ENCODE peak calls at places on chromosomes 13 and 19, in four cellular contexts. Y, L, N and J are unnamed samples.

GRCh38 chr19:13505761-13506549 is at the start of gene CACNA1A:
- DNase-seq in Y (no peak), L (no peak), N (peak), J (no peak)

GRCh38 chr13:62119739-62120700 is 704.4 kb upstream of the PCDH20 start:
- DNase-seq in Y (no peak), L (no peak), N (no peak), J (no peak)

GRCh38 chr19:58392945-58393724 is 2.3 kb upstream of the RNF225 start:
- DNase-seq in Y (no peak), L (no peak), N (no peak), J (no peak)

GRCh38 chr13:54636231-54636630 is 1607.6 kb downstream of the OLFM4 start:
- DNase-seq in L (no peak), N (no peak), Y (no peak), J (no peak)

GRCh38 chr19:6828698-6829633 is 56.5 kb downstream of the VAV1 start:
- DNase-seq in N (no peak), L (no peak), Y (peak), J (peak)

GRCh38 chr13:20714161-20714560 is 10.7 kb downstream of the IL17D start:
- DNase-seq in N (no peak), Y (no peak), L (no peak), J (no peak)

GRCh38 chr13:85377783-85378182 is 421.4 kb downstream of the SLITRK6 start:
- DNase-seq in Y (no peak), L (no peak), N (no peak), J (no peak)

GRCh38 chr19:47229674-47230121 is 1.3 kb downstream of the BBC3 start:
- DNase-seq in Y (no peak), L (no peak), N (no peak), J (peak)

GRCh38 chr19:48400018-48400742 is 6.7 kb downstream of the GRIN2D start:
- DNase-seq in Y (no peak), L (peak), N (peak), J (peak)

GRCh38 chr19:48396871-48397176 is 3.4 kb downstream of the GRIN2D start:
- DNase-seq in N (no peak), L (no peak), Y (no peak), J (no peak)

GRCh38 chr19:48397636-48398328 is 4.3 kb downstream of the GRIN2D start:
- DNase-seq in N (no peak), Y (no peak), L (no peak), J (peak)

GRCh38 chr19:48397263-48397635 is 3.8 kb downstream of the GRIN2D start:
- DNase-seq in N (no peak), L (no peak), Y (no peak), J (no peak)

DNA sequence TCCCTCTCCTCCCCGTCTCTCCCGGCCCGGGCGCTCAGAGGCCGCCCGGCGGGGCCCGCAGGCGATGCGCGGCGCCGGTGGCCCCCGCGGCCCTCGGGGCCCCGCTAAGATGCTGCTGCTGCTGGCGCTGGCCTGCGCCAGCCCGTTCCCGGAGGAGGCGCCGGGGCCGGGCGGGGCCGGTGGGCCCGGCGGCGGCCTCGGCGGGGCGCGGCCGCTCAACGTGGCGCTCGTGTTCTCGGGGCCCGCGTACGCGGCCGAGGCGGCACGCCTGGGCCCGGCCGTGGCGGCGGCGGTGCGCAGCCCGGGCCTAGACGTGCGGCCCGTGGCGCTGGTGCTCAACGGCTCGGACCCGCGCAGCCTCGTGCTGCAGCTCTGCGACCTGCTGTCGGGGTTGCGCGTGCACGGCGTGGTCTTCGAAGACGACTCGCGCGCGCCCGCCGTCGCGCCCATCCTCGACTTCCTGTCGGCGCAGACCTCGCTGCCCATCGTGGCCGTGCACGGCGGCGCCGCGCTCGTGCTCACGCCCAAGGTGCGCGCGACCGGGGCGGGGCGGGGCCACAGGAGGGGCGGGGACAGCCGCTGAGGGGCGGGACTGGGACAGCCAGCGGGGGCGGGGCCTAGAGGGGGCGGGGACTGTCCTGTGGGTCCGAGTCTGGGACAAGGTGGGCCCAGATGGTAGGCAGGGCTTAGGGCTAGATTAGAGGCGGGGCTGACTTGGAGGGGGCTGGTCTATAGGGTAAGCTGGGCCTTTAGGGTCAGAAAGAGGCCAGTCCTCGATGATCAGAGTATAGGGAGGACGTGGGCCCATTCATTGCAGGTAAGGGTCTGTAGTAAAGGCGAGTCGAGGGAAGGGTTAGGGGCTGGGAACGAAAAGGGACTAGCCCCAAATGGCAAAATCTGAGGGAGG is 5.1 kb downstream of the GRIN2D start:
- DNase-seq in L (peak), Y (no peak), N (peak), J (peak)
- TF ChIP-seq HDAC6 in L (no peak), Y (no peak), N (no peak), J (no peak)

GRCh38 chr13:23050126-23050525 is 130.7 kb upstream of the SGCG start:
- DNase-seq in Y (no peak), L (no peak), N (no peak), J (no peak)
- TF ChIP-seq HDAC6 in Y (no peak), L (no peak), N (no peak), J (no peak)

GRCh38 chr19:39825531-39826076 is 8.4 kb downstream of the DYRK1B start:
- DNase-seq in L (no peak), Y (no peak), N (no peak), J (no peak)

GRCh38 chr19:39826311-39826945 is 7.5 kb downstream of the DYRK1B start:
- DNase-seq in N (no peak), Y (no peak), L (no peak), J (no peak)

GRCh38 chr19:39824143-39825092 is 9.5 kb downstream of the DYRK1B start:
- DNase-seq in N (peak), Y (peak), L (peak), J (no peak)

GRCh38 chr19:39823693-39824092 is 10.3 kb downstream of the DYRK1B start:
- DNase-seq in L (no peak), N (no peak), Y (no peak), J (no peak)

DNA sequence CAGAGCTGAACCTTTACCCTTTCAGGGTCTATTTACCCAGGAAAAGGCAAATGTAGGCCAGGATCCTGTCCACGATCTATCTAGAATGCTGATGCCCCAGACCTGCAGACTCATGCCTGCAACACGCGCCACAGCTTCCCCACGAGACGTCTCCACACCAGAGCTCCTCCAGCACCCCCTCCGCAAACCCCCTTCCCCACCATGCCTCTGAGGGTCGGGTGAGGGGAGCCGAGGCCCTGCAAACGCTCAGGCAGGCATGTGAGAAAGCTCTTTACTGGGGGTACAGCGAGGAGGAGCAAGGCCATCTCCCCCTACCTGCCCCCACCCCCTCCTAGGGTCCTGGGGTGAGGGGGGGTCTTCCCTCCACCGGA is 8.9 kb downstream of the DYRK1B start:
- DNase-seq in N (no peak), L (no peak), Y (no peak), J (no peak)
- TF ChIP-seq HDAC6 in N (no peak), L (no peak), Y (no peak), J (no peak)

DNA sequence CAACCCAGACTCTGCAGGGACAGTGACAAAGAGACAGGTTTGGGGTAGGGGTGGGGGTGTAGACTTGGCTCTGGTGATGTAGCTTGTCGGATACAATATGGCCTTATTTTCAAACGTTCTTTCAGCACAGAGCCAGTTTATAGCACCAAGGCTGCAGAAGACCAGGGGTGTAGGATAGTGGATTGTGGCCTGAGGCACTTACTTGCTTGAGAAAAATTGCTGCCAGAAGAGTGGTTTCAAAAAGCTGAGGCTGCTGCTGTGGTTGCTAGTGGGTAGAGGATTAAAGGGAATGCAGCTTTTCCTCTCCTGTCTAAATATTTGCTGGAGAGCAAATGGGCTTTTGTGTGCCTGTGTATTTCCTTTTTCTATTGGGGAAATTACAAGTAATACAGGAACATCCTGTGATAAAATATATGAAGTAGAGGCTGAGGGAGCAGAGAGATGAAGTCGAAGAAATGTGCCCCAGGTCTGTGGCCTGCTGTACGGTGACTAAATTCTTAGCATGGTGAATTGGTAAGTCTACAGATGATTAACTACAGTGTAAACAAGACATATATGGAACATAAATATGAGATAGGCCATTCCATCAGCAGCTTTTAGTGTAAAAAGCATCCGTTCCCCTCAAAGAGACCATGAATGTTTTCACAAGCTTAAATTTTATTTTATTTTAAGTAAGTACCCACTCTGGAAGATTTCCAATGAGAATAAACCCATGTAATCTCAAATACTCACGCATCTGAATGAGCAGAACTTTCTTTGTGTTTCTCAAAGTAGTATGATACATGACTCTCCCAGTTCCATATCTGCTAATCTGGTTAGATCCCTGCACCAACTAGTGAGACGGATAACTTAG is 112.9 kb downstream of the LRCH1 start:
- DNase-seq in L (peak), N (no peak), Y (no peak), J (no peak)
- TF ChIP-seq HDAC6 in L (no peak), N (no peak), Y (no peak), J (no peak)

GRCh38 chr19:11499327-11499726 is 6.3 kb downstream of the ZNF653 start:
- DNase-seq in L (no peak), Y (no peak), N (no peak), J (no peak)

GRCh38 chr19:11495481-11495880 is 10.2 kb downstream of the ZNF653 start:
- DNase-seq in Y (no peak), L (no peak), N (no peak), J (no peak)

GRCh38 chr19:11494634-11495285 is 10.9 kb downstream of the ZNF653 start:
- DNase-seq in Y (no peak), N (no peak), L (no peak), J (no peak)

GRCh38 chr19:11495885-11496284 is 9.8 kb downstream of the ZNF653 start:
- DNase-seq in Y (no peak), L (no peak), N (no peak), J (no peak)

GRCh38 chr19:11496391-11497163 is 9.1 kb downstream of the ZNF653 start:
- DNase-seq in Y (no peak), L (peak), N (peak), J (peak)
- TF ChIP-seq HDAC6 in Y (no peak), L (no peak), N (no peak), J (no peak)

DNA sequence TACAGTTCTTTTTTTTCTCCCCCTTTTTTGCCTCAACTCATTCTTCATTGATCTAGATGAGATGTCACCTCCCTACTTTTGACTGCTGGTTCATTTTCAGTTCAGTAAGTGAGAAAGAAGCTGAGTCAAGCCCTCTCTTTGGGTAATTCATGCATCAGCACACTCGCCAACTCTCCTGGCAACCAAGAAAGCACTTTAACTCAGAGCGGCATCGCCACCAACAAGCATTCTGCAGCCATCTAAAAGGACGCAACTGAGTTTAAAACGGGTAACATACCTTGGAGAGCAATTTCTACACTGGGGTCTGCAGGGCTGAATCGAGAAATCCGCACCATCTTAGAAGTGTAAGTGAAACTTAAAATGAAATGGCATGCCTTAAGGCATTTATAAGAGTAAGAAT is 338.2 kb downstream of the ENOX1 start:
- DNase-seq in N (no peak), L (no peak), Y (no peak), J (no peak)
- TF ChIP-seq HDAC6 in N (no peak), L (no peak), Y (no peak), J (no peak)

DNA sequence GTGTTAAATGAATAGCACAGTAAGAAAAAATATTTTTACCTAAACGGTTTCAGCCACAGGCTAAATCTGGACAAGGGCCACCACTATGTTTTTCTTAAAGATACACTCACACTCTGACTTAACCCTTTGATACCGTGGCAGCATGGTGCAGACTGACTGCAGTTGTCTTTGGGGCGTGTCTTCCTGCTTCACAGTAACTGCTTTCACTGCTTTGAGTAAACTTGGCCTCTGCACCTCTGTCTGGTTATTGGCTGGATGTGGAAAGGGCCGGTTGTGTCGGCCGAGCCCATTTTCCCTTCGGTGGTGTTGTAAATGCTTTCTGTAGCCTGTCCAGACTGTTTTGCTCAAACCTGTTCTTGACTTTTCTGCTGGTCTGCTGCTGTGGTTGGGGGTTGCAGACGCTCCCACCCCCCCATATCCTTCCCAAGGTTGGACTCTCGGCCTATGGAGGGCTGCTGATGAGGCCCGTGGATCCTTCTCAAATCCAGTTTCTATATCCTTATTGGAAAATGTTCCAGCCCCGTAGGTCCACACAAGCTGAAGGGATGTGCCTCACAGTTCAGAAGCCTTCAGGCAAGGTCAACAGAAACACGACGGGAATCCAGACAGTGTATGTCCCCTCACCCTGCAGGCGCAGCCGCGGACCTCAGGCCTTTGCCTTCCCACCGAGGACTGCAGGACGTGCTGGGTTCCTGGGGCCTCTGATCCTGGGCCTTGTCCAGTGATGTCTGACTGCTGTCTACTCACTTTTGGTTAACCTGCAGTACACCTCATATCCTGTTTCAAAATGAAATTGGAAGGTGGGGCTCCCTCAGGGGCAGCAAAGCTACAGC is 90.2 kb upstream of the RNF113B start:
- DNase-seq in Y (peak), L (peak), N (no peak), J (no peak)
- TF ChIP-seq HDAC6 in Y (no peak), L (no peak), N (no peak), J (no peak)

GRCh38 chr13:33485247-33485646 is 199.7 kb upstream of the STARD13 start:
- DNase-seq in N (no peak), Y (no peak), L (no peak), J (no peak)

GRCh38 chr13:33479066-33479465 is 193.5 kb upstream of the STARD13 start:
- DNase-seq in L (no peak), N (no peak), Y (no peak), J (no peak)

GRCh38 chr13:33483471-33483870 is 197.9 kb upstream of the STARD13 start:
- DNase-seq in L (no peak), N (no peak), Y (no peak), J (no peak)

DNA sequence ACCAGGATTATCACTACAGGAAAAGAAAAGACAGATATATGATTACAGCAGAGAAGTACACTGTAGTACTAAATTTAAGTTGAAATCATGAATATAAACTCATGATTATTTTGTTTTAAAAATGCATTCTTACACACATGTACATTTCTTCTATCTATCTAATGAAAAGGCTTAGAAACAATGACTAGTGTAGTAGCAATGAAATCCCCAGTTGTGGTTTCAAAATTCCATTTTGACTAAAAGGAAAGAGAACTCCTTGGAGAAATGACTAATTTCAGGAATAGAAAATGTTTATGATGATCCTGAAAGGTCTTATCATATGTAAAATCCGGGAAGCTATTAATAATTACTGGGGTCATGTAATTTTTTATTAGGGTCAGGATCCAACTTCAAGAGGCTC is 195.0 kb upstream of the STARD13 start:
- DNase-seq in N (no peak), L (no peak), Y (no peak), J (no peak)
- TF ChIP-seq HDAC6 in N (no peak), L (no peak), Y (no peak), J (no peak)